ENCODE peak calls at places on chromosomes 13 and 19, in six cellular contexts. Z is suprapubic skin; E is AG04450; C is H7; Q is CD4-positive, alpha-beta memory T cell; U is cardiac fibroblast. F is an unnamed sample.

GRCh38 chr19:447816-448546 is 12.9 kb downstream of the SHC2 start:
- DNase-seq in Z (no peak), E (no peak), C (peak), Q (no peak), U (peak), F (no peak)

GRCh38 chr13:51785592-51786424 is 18.2 kb downstream of the DHRS12 start:
- DNase-seq in Z (peak), E (no peak), C (no peak), Q (no peak), U (peak), F (no peak)

GRCh38 chr19:16338470-16339360 is 14.1 kb downstream of the KLF2 start:
- DNase-seq in Z (no peak), E (peak), C (peak), Q (peak), U (peak), F (peak)

GRCh38 chr13:27463500-27463899 is 13.1 kb upstream of the MTIF3 start:
- DNase-seq in Z (no peak), E (no peak), C (peak), Q (no peak), U (no peak), F (no peak)

GRCh38 chr19:23777216-23777615 is 18.5 kb upstream of the ZNF681 start:
- DNase-seq in Z (no peak), E (no peak), C (no peak), Q (no peak), U (no peak), F (no peak)

GRCh38 chr13:50400035-50400726 is 384.9 kb downstream of the KCNRG start:
- DNase-seq in Z (no peak), E (no peak), C (no peak), Q (no peak), U (peak), F (no peak)

GRCh38 chr13:100818706-100819105 is 144.1 kb upstream of the TMTC4 start:
- DNase-seq in Z (no peak), E (no peak), C (no peak), Q (no peak), U (peak), F (no peak)

GRCh38 chr19:3838661-3839060 is 30.2 kb downstream of the ZFR2 start:
- DNase-seq in Z (no peak), E (no peak), C (no peak), Q (no peak), U (no peak), F (no peak)

GRCh38 chr13:76016799-76017198 is 380.7 kb downstream of the LMO7 start:
- DNase-seq in Z (no peak), E (no peak), C (peak), Q (no peak), U (peak), F (no peak)

GRCh38 chr19:33281296-33281926 is 20.9 kb downstream of the CEBPA start:
- DNase-seq in Z (no peak), E (no peak), C (no peak), Q (no peak), U (no peak), F (no peak)

GRCh38 chr19:30593975-30594925 is 222.1 kb downstream of the ZNF536 start:
- DNase-seq in Z (no peak), E (no peak), C (peak), Q (no peak), U (no peak), F (no peak)

GRCh38 chr13:107450931-107451330 is 764.4 kb downstream of the LIG4 start:
- DNase-seq in Z (no peak), E (peak), C (no peak), Q (no peak), U (peak), F (peak)

GRCh38 chr13:91347996-91348905 is 764 bp downstream of the MIR17HG start:
- DNase-seq in Z (peak), E (no peak), C (peak), Q (peak), U (peak), F (no peak)

GRCh38 chr19:55287361-55288079 is 3.7 kb downstream of the BRSK1 start:
- DNase-seq in Z (no peak), E (no peak), C (no peak), Q (no peak), U (no peak), F (no peak)

GRCh38 chr19:29681422-29682235 is 16.4 kb downstream of the PLEKHF1 start:
- DNase-seq in Z (no peak), E (no peak), C (peak), Q (no peak), U (peak), F (no peak)

GRCh38 chr13:31264146-31264545 is 64.4 kb downstream of the B3GLCT start:
- DNase-seq in Z (no peak), E (no peak), C (no peak), Q (no peak), U (no peak), F (no peak)

GRCh38 chr19:16369664-16370576 is 45.3 kb downstream of the KLF2 start:
- DNase-seq in Z (no peak), E (no peak), C (no peak), Q (peak), U (no peak), F (no peak)

GRCh38 chr13:113045214-113046007 is 60.2 kb upstream of the F7 start:
- DNase-seq in Z (no peak), E (no peak), C (no peak), Q (no peak), U (no peak), F (no peak)

GRCh38 chr19:3880471-3881271 is at the start of gene ATCAY:
- DNase-seq in Z (no peak), E (no peak), C (peak), Q (no peak), U (no peak), F (no peak)

GRCh38 chr13:60787083-60787482 is 390.1 kb downstream of the TDRD3 start:
- DNase-seq in Z (no peak), E (no peak), C (no peak), Q (no peak), U (no peak), F (no peak)

GRCh38 chr19:10848208-10848843 is at the start of gene C19orf38:
- DNase-seq in Z (no peak), E (no peak), C (peak), Q (no peak), U (peak), F (no peak)

GRCh38 chr19:869245-870177 is 10.0 kb downstream of the CFD start:
- DNase-seq in Z (no peak), E (peak), C (no peak), Q (no peak), U (peak), F (peak)

GRCh38 chr19:43668406-43669158 is 1.4 kb downstream of the PLAUR start:
- DNase-seq in Z (peak), E (peak), C (peak), Q (peak), U (peak), F (peak)

GRCh38 chr19:32651729-32652140 is 23.2 kb downstream of the ANKRD27 start:
- DNase-seq in Z (no peak), E (no peak), C (peak), Q (no peak), U (peak), F (no peak)

GRCh38 chr13:26867451-26868067 is 107.0 kb upstream of the GPR12 start:
- DNase-seq in Z (no peak), E (no peak), C (peak), Q (no peak), U (peak), F (no peak)

GRCh38 chr13:45179428-45179827 is 21.4 kb downstream of the KCTD4 start:
- DNase-seq in Z (no peak), E (no peak), C (no peak), Q (no peak), U (no peak), F (no peak)

GRCh38 chr19:4139614-4140236 is 13.7 kb upstream of the CREB3L3 start:
- DNase-seq in Z (peak), E (no peak), C (peak), Q (peak), U (peak), F (no peak)

GRCh38 chr19:15780595-15781418 is 6.7 kb upstream of the OR10H5 start:
- DNase-seq in Z (no peak), E (no peak), C (no peak), Q (no peak), U (no peak), F (no peak)

GRCh38 chr13:19861762-19862161 is 1.7 kb downstream of the ZMYM5 start:
- DNase-seq in Z (no peak), E (no peak), C (no peak), Q (no peak), U (no peak), F (no peak)

GRCh38 chr19:17075860-17076538 is 422 bp downstream of the MYO9B start:
- DNase-seq in Z (peak), E (no peak), C (no peak), Q (peak), U (peak), F (no peak)

GRCh38 chr19:7265963-7266362 is 28.3 kb downstream of the INSR start:
- DNase-seq in Z (no peak), E (no peak), C (no peak), Q (no peak), U (no peak), F (no peak)

GRCh38 chr19:29590278-29590677 is 15.8 kb upstream of the POP4 start:
- DNase-seq in Z (no peak), E (no peak), C (no peak), Q (no peak), U (no peak), F (no peak)

GRCh38 chr19:16619456-16619855 is 8.5 kb downstream of the MED26 start:
- DNase-seq in Z (no peak), E (no peak), C (no peak), Q (no peak), U (no peak), F (no peak)

GRCh38 chr13:39100996-39101751 is 62.9 kb downstream of the NHLRC3 start:
- DNase-seq in Z (no peak), E (no peak), C (no peak), Q (no peak), U (peak), F (peak)

GRCh38 chr13:29105779-29106178 is 285.6 kb downstream of the MTUS2 start:
- DNase-seq in Z (no peak), E (no peak), C (peak), Q (no peak), U (no peak), F (no peak)

GRCh38 chr19:1295169-1296012 is 9.7 kb downstream of the EFNA2 start:
- DNase-seq in Z (peak), E (no peak), C (peak), Q (no peak), U (peak), F (no peak)

GRCh38 chr19:39479916-39480315 is 722 bp upstream of the TIMM50 start:
- DNase-seq in Z (no peak), E (no peak), C (no peak), Q (no peak), U (no peak), F (no peak)

GRCh38 chr19:39481229-39481545 is 549 bp downstream of the TIMM50 start:
- DNase-seq in Z (no peak), E (no peak), C (no peak), Q (no peak), U (no peak), F (no peak)

GRCh38 chr19:39483141-39483540 is 2.5 kb downstream of the TIMM50 start:
- DNase-seq in Z (no peak), E (no peak), C (no peak), Q (no peak), U (no peak), F (no peak)

GRCh38 chr19:39480337-39481228 is at the start of gene TIMM50:
- DNase-seq in Z (peak), E (peak), C (peak), Q (peak), U (peak), F (peak)

GRCh38 chr19:39481676-39482075 is 1.0 kb downstream of the TIMM50 start:
- DNase-seq in Z (no peak), E (no peak), C (no peak), Q (no peak), U (no peak), F (no peak)
- H3K4me3 ChIP-seq in Z (peak), E (peak), C (peak), Q (peak), U (peak), F (peak)

GRCh38 chr19:39824143-39825092 is 9.5 kb downstream of the DYRK1B start:
- DNase-seq in Z (peak), E (peak), C (peak), Q (peak), U (peak), F (peak)

GRCh38 chr19:39826311-39826945 is 7.5 kb downstream of the DYRK1B start:
- DNase-seq in Z (no peak), E (no peak), C (peak), Q (no peak), U (no peak), F (no peak)

GRCh38 chr19:39823693-39824092 is 10.3 kb downstream of the DYRK1B start:
- DNase-seq in Z (no peak), E (no peak), C (peak), Q (no peak), U (no peak), F (no peak)

GRCh38 chr19:39825531-39826076 is 8.4 kb downstream of the DYRK1B start:
- DNase-seq in Z (no peak), E (no peak), C (peak), Q (no peak), U (no peak), F (no peak)

DNA sequence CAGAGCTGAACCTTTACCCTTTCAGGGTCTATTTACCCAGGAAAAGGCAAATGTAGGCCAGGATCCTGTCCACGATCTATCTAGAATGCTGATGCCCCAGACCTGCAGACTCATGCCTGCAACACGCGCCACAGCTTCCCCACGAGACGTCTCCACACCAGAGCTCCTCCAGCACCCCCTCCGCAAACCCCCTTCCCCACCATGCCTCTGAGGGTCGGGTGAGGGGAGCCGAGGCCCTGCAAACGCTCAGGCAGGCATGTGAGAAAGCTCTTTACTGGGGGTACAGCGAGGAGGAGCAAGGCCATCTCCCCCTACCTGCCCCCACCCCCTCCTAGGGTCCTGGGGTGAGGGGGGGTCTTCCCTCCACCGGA is 8.9 kb downstream of the DYRK1B start:
- DNase-seq in Z (no peak), E (no peak), C (peak), Q (no peak), U (no peak), F (no peak)
- H3K4me3 ChIP-seq in Z (peak), E (no peak), C (peak), Q (no peak), U (no peak), F (no peak)

GRCh38 chr19:50269653-50270052 is 59.5 kb downstream of the KCNC3 start:
- DNase-seq in Z (no peak), E (no peak), C (no peak), Q (no peak), U (no peak), F (no peak)
- H3K4me3 ChIP-seq in Z (no peak), E (no peak), C (no peak), Q (no peak), U (no peak), F (no peak)

DNA sequence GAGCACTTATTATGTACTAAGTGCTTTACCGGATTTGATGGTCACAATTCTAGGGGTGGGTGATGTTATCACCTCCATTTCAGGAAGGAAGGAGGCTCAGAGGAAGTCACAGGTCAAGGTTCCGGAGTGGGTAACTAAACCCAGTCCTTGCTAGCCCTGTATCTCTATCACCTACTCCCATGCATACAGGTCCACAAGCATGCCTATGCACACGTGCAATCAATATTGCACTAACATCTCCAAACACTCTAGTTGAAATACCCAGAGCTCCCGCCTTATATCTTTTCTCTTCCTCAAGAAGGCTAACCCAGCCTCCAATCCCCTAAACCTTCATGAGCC is 17.8 kb upstream of the FOSB start:
- DNase-seq in Z (no peak), E (no peak), C (no peak), Q (peak), U (no peak), F (no peak)
- H3K4me3 ChIP-seq in Z (peak), E (peak), C (peak), Q (peak), U (peak), F (peak)

DNA sequence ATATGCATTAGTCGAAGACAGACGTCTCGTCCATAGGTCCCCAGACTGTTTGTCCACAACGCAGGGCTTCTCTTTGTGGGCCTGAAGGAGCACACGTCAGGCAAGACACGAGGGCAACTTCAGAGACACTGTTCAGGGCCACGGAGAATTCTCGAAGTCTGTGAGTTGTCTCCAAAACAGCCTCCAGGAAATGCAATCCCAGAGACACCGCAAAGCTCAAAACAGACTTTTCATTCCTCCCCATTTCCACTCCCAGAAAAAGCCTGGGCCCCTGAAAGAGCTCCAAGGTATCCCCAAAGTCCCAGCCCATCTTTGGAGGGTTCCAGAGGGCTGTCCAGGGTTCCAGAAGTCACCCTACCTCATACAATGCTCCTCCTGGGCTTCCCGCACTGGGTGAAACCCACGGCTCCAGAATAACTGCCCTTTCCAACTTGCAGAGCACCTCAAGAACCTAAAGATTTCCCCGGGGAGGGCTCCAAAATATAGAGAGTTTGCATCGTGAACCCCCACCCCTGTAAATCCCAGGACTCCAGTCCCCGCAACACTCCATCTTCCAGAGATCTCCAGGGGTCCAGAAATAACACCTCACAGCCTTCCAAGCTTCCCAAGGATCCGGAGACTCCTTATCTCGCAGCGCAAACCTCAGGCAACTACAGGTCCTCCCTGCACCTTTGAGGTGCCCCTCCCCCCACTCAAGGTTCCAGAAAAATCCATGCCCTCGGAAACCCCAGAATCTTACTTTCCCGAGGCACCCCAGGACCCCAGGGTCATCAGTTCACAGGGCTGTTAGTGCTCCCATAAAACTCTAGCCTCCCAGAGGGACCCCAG is 690 bp upstream of the FTL start:
- DNase-seq in Z (no peak), E (no peak), C (no peak), Q (no peak), U (peak), F (no peak)
- H3K4me3 ChIP-seq in Z (peak), E (peak), C (peak), Q (peak), U (peak), F (peak)

DNA sequence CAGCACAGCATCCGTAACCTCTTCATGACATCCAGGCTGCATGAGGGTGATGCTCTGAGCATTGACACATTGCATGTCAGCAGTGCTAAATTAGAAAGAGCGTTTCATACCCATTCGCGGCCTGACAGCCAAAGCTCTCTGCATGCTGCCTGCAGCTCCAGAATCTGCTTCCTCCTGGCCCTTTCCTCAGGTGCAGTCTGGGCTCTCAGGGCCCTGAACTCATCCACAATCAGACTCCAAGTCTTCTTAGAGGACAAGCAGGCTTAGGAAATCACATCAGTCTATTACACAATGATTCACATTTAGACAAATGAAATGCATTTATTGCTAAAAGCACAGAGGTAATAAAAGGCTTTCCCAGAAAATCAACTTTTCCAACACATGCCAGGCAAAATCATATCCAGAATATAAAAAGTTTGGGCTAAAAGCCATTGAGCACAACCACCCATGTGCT is 109.1 kb downstream of the COL4A2 start:
- DNase-seq in Z (no peak), E (no peak), C (no peak), Q (no peak), U (peak), F (no peak)
- H3K4me3 ChIP-seq in Z (no peak), E (no peak), C (no peak), Q (no peak), U (no peak), F (no peak)

GRCh38 chr19:13017306-13018036 is 22.2 kb downstream of the NFIX start:
- DNase-seq in Z (no peak), E (no peak), C (peak), Q (no peak), U (no peak), F (no peak)

GRCh38 chr19:13016628-13017305 is 21.5 kb downstream of the NFIX start:
- DNase-seq in Z (no peak), E (no peak), C (peak), Q (no peak), U (no peak), F (no peak)

GRCh38 chr19:13018037-13018914 is 23.0 kb downstream of the NFIX start:
- DNase-seq in Z (peak), E (no peak), C (peak), Q (no peak), U (peak), F (no peak)

GRCh38 chr19:13020002-13020414 is 24.7 kb downstream of the NFIX start:
- DNase-seq in Z (no peak), E (no peak), C (peak), Q (no peak), U (no peak), F (no peak)

GRCh38 chr19:13019330-13019729 is 24.1 kb downstream of the NFIX start:
- DNase-seq in Z (no peak), E (no peak), C (no peak), Q (no peak), U (no peak), F (no peak)
- H3K4me3 ChIP-seq in Z (peak), E (no peak), C (no peak), Q (no peak), U (no peak), F (no peak)

GRCh38 chr19:2722541-2723344 is 1.6 kb upstream of the DIRAS1 start:
- DNase-seq in Z (no peak), E (no peak), C (peak), Q (no peak), U (peak), F (no peak)

GRCh38 chr19:2721570-2722540 is 683 bp upstream of the DIRAS1 start:
- DNase-seq in Z (no peak), E (no peak), C (peak), Q (no peak), U (no peak), F (no peak)

GRCh38 chr19:2719232-2719735 is 1.9 kb downstream of the DIRAS1 start:
- DNase-seq in Z (no peak), E (no peak), C (peak), Q (no peak), U (no peak), F (no peak)

GRCh38 chr19:2719910-2720776 is 1.0 kb downstream of the DIRAS1 start:
- DNase-seq in Z (no peak), E (no peak), C (peak), Q (no peak), U (peak), F (no peak)

GRCh38 chr19:2720777-2721569 is at the start of gene DIRAS1:
- DNase-seq in Z (no peak), E (no peak), C (peak), Q (no peak), U (no peak), F (no peak)
- H3K4me3 ChIP-seq in Z (peak), E (peak), C (peak), Q (no peak), U (peak), F (peak)

F was measured in skeletal muscle cell.